ENCODE peak calls at places on chromosomes 16 and 17, in ten cellular contexts. One of them, this sample, is unnamed.

GRCh38 chr17:58970966-58971575 is 135.6 kb downstream of the TRIM37 start:
- DNase-seq in HFF-Myc: no peak
- DNase-seq in gastrocnemius medialis: no peak
- DNase-seq in BJ: no peak
- DNase-seq in astrocyte of the cerebellum: no peak
- DNase-seq in foreskin fibroblast: peak
- DNase-seq in breast epithelium: no peak
- DNase-seq in GM20000: no peak
- DNase-seq in PC-9: no peak
- DNase-seq in cardiac fibroblast: peak
- DNase-seq in this sample: no peak

GRCh38 chr17:74711058-74711824 is 1.5 kb downstream of the CD300LF start:
- DNase-seq in HFF-Myc: no peak
- DNase-seq in gastrocnemius medialis: no peak
- DNase-seq in BJ: no peak
- DNase-seq in astrocyte of the cerebellum: no peak
- DNase-seq in foreskin fibroblast: no peak
- DNase-seq in breast epithelium: no peak
- DNase-seq in GM20000: no peak
- DNase-seq in PC-9: peak
- DNase-seq in cardiac fibroblast: no peak
- DNase-seq in this sample: peak

GRCh38 chr16:48556913-48557351 is 53.0 kb downstream of the N4BP1 start:
- DNase-seq in HFF-Myc: no peak
- DNase-seq in gastrocnemius medialis: no peak
- DNase-seq in BJ: no peak
- DNase-seq in astrocyte of the cerebellum: no peak
- DNase-seq in foreskin fibroblast: peak
- DNase-seq in breast epithelium: no peak
- DNase-seq in GM20000: no peak
- DNase-seq in PC-9: no peak
- DNase-seq in cardiac fibroblast: peak
- DNase-seq in this sample: peak

GRCh38 chr16:55116165-55116894 is 185.7 kb downstream of the IRX5 start:
- DNase-seq in HFF-Myc: peak
- DNase-seq in gastrocnemius medialis: no peak
- DNase-seq in BJ: peak
- DNase-seq in astrocyte of the cerebellum: peak
- DNase-seq in foreskin fibroblast: peak
- DNase-seq in breast epithelium: peak
- DNase-seq in GM20000: no peak
- DNase-seq in PC-9: no peak
- DNase-seq in cardiac fibroblast: no peak
- DNase-seq in this sample: no peak

GRCh38 chr17:17344507-17345293 is 41.5 kb downstream of the NT5M start:
- DNase-seq in HFF-Myc: no peak
- DNase-seq in gastrocnemius medialis: peak
- DNase-seq in BJ: no peak
- DNase-seq in astrocyte of the cerebellum: no peak
- DNase-seq in foreskin fibroblast: no peak
- DNase-seq in breast epithelium: no peak
- DNase-seq in GM20000: no peak
- DNase-seq in PC-9: no peak
- DNase-seq in cardiac fibroblast: no peak
- DNase-seq in this sample: no peak

GRCh38 chr17:77365584-77366186 is 224.9 kb downstream of the SEC14L1 start:
- DNase-seq in HFF-Myc: no peak
- DNase-seq in gastrocnemius medialis: peak
- DNase-seq in BJ: no peak
- DNase-seq in astrocyte of the cerebellum: peak
- DNase-seq in foreskin fibroblast: peak
- DNase-seq in breast epithelium: peak
- DNase-seq in GM20000: no peak
- DNase-seq in PC-9: peak
- DNase-seq in cardiac fibroblast: peak
- DNase-seq in this sample: no peak

GRCh38 chr17:75287221-75287620 is 2.0 kb downstream of the SLC25A19 start:
- DNase-seq in HFF-Myc: no peak
- DNase-seq in gastrocnemius medialis: no peak
- DNase-seq in BJ: no peak
- DNase-seq in astrocyte of the cerebellum: no peak
- DNase-seq in foreskin fibroblast: no peak
- DNase-seq in breast epithelium: no peak
- DNase-seq in GM20000: no peak
- DNase-seq in PC-9: no peak
- DNase-seq in cardiac fibroblast: no peak
- DNase-seq in this sample: no peak

GRCh38 chr16:53666816-53667415 is 36.7 kb downstream of the RPGRIP1L start:
- DNase-seq in HFF-Myc: no peak
- DNase-seq in gastrocnemius medialis: no peak
- DNase-seq in BJ: peak
- DNase-seq in astrocyte of the cerebellum: no peak
- DNase-seq in foreskin fibroblast: peak
- DNase-seq in breast epithelium: no peak
- DNase-seq in GM20000: no peak
- DNase-seq in PC-9: no peak
- DNase-seq in cardiac fibroblast: no peak
- DNase-seq in this sample: no peak

GRCh38 chr17:55432358-55433028 is 10.9 kb upstream of the MMD start:
- DNase-seq in HFF-Myc: no peak
- DNase-seq in gastrocnemius medialis: no peak
- DNase-seq in BJ: no peak
- DNase-seq in astrocyte of the cerebellum: no peak
- DNase-seq in foreskin fibroblast: no peak
- DNase-seq in breast epithelium: no peak
- DNase-seq in GM20000: no peak
- DNase-seq in PC-9: peak
- DNase-seq in cardiac fibroblast: no peak
- DNase-seq in this sample: no peak

GRCh38 chr16:14496786-14497185 is 133.3 kb downstream of the PARN start:
- DNase-seq in HFF-Myc: no peak
- DNase-seq in gastrocnemius medialis: no peak
- DNase-seq in BJ: no peak
- DNase-seq in astrocyte of the cerebellum: no peak
- DNase-seq in foreskin fibroblast: no peak
- DNase-seq in breast epithelium: no peak
- DNase-seq in GM20000: no peak
- DNase-seq in PC-9: no peak
- DNase-seq in cardiac fibroblast: no peak
- DNase-seq in this sample: no peak

GRCh38 chr17:40538936-40539705 is 26.2 kb downstream of the CCR7 start:
- DNase-seq in HFF-Myc: no peak
- DNase-seq in gastrocnemius medialis: no peak
- DNase-seq in BJ: no peak
- DNase-seq in astrocyte of the cerebellum: no peak
- DNase-seq in foreskin fibroblast: no peak
- DNase-seq in breast epithelium: no peak
- DNase-seq in GM20000: no peak
- DNase-seq in PC-9: no peak
- DNase-seq in cardiac fibroblast: no peak
- DNase-seq in this sample: no peak

GRCh38 chr16:73095142-73095791 is 47.3 kb upstream of the ZFHX3 start:
- DNase-seq in HFF-Myc: no peak
- DNase-seq in gastrocnemius medialis: no peak
- DNase-seq in BJ: no peak
- DNase-seq in astrocyte of the cerebellum: no peak
- DNase-seq in foreskin fibroblast: no peak
- DNase-seq in breast epithelium: no peak
- DNase-seq in GM20000: no peak
- DNase-seq in PC-9: no peak
- DNase-seq in cardiac fibroblast: peak
- DNase-seq in this sample: no peak

GRCh38 chr16:88910284-88911147 is 44.1 kb upstream of the PABPN1L start:
- DNase-seq in HFF-Myc: no peak
- DNase-seq in gastrocnemius medialis: no peak
- DNase-seq in BJ: no peak
- DNase-seq in astrocyte of the cerebellum: no peak
- DNase-seq in foreskin fibroblast: no peak
- DNase-seq in breast epithelium: no peak
- DNase-seq in GM20000: no peak
- DNase-seq in PC-9: no peak
- DNase-seq in cardiac fibroblast: no peak
- DNase-seq in this sample: no peak

GRCh38 chr17:5772720-5773119 is 188.4 kb upstream of the NLRP1 start:
- DNase-seq in HFF-Myc: no peak
- DNase-seq in gastrocnemius medialis: no peak
- DNase-seq in BJ: no peak
- DNase-seq in astrocyte of the cerebellum: no peak
- DNase-seq in foreskin fibroblast: no peak
- DNase-seq in breast epithelium: peak
- DNase-seq in GM20000: no peak
- DNase-seq in PC-9: no peak
- DNase-seq in cardiac fibroblast: peak
- DNase-seq in this sample: no peak

GRCh38 chr17:43914451-43914850 is 7.1 kb upstream of the MPP2 start:
- DNase-seq in HFF-Myc: no peak
- DNase-seq in gastrocnemius medialis: no peak
- DNase-seq in BJ: no peak
- DNase-seq in astrocyte of the cerebellum: no peak
- DNase-seq in foreskin fibroblast: no peak
- DNase-seq in breast epithelium: no peak
- DNase-seq in GM20000: no peak
- DNase-seq in PC-9: no peak
- DNase-seq in cardiac fibroblast: no peak
- DNase-seq in this sample: no peak

DNA sequence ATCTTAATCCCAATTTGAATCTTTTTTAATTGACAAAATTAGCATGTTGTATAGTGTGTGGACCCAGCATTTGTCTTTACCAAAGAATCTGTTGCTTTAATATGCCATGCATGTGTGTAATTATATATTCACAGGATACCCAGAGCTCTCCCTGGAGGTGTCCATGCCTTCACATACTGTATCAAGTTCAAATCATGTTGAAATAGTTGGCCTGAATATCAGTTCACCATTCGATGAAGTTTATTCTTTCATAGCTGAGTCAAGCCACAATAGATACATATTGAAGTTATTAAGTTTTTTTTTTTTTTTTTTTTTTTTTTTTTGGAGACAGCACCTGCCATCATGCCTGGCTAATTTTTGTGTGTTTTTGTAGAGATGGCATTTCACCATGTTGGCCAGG is 320.9 kb downstream of the CPPED1 start:
- DNase-seq in HFF-Myc: no peak
- DNase-seq in gastrocnemius medialis: no peak
- DNase-seq in BJ: no peak
- DNase-seq in astrocyte of the cerebellum: no peak
- DNase-seq in foreskin fibroblast: no peak
- DNase-seq in breast epithelium: no peak
- DNase-seq in GM20000: no peak
- DNase-seq in PC-9: no peak
- DNase-seq in cardiac fibroblast: no peak
- DNase-seq in this sample: no peak
- TF ChIP-seq CTCF in HFF-Myc: no peak
- TF ChIP-seq CTCF in gastrocnemius medialis: no peak
- TF ChIP-seq CTCF in BJ: no peak
- TF ChIP-seq CTCF in astrocyte of the cerebellum: no peak
- TF ChIP-seq CTCF in foreskin fibroblast: no peak
- TF ChIP-seq CTCF in breast epithelium: no peak
- TF ChIP-seq CTCF in GM20000: no peak
- TF ChIP-seq CTCF in PC-9: no peak
- TF ChIP-seq CTCF in cardiac fibroblast: no peak
- TF ChIP-seq CTCF in this sample: no peak

GRCh38 chr16:78706637-78707036 is 607.2 kb downstream of the WWOX start:
- DNase-seq in HFF-Myc: no peak
- DNase-seq in gastrocnemius medialis: peak
- DNase-seq in BJ: no peak
- DNase-seq in astrocyte of the cerebellum: no peak
- DNase-seq in foreskin fibroblast: no peak
- DNase-seq in breast epithelium: no peak
- DNase-seq in GM20000: no peak
- DNase-seq in PC-9: no peak
- DNase-seq in cardiac fibroblast: no peak
- DNase-seq in this sample: no peak
- TF ChIP-seq CTCF in HFF-Myc: no peak
- TF ChIP-seq CTCF in gastrocnemius medialis: no peak
- TF ChIP-seq CTCF in BJ: no peak
- TF ChIP-seq CTCF in astrocyte of the cerebellum: no peak
- TF ChIP-seq CTCF in foreskin fibroblast: no peak
- TF ChIP-seq CTCF in breast epithelium: no peak
- TF ChIP-seq CTCF in GM20000: no peak
- TF ChIP-seq CTCF in PC-9: no peak
- TF ChIP-seq CTCF in cardiac fibroblast: no peak
- TF ChIP-seq CTCF in this sample: no peak

GRCh38 chr16:30668393-30668792 is 10.2 kb downstream of the FBRS start:
- DNase-seq in HFF-Myc: no peak
- DNase-seq in gastrocnemius medialis: no peak
- DNase-seq in BJ: no peak
- DNase-seq in astrocyte of the cerebellum: no peak
- DNase-seq in foreskin fibroblast: no peak
- DNase-seq in breast epithelium: no peak
- DNase-seq in GM20000: no peak
- DNase-seq in PC-9: no peak
- DNase-seq in cardiac fibroblast: no peak
- DNase-seq in this sample: no peak

GRCh38 chr16:30666681-30667080 is 8.4 kb downstream of the FBRS start:
- DNase-seq in HFF-Myc: no peak
- DNase-seq in gastrocnemius medialis: no peak
- DNase-seq in BJ: no peak
- DNase-seq in astrocyte of the cerebellum: no peak
- DNase-seq in foreskin fibroblast: no peak
- DNase-seq in breast epithelium: no peak
- DNase-seq in GM20000: no peak
- DNase-seq in PC-9: no peak
- DNase-seq in cardiac fibroblast: peak
- DNase-seq in this sample: no peak

GRCh38 chr16:30665830-30666190 is 7.6 kb downstream of the FBRS start:
- DNase-seq in HFF-Myc: no peak
- DNase-seq in gastrocnemius medialis: no peak
- DNase-seq in BJ: no peak
- DNase-seq in astrocyte of the cerebellum: no peak
- DNase-seq in foreskin fibroblast: no peak
- DNase-seq in breast epithelium: no peak
- DNase-seq in GM20000: no peak
- DNase-seq in PC-9: no peak
- DNase-seq in cardiac fibroblast: peak
- DNase-seq in this sample: no peak

GRCh38 chr16:30669026-30670000 is 11.1 kb downstream of the FBRS start:
- DNase-seq in HFF-Myc: no peak
- DNase-seq in gastrocnemius medialis: no peak
- DNase-seq in BJ: no peak
- DNase-seq in astrocyte of the cerebellum: no peak
- DNase-seq in foreskin fibroblast: no peak
- DNase-seq in breast epithelium: no peak
- DNase-seq in GM20000: no peak
- DNase-seq in PC-9: no peak
- DNase-seq in cardiac fibroblast: no peak
- DNase-seq in this sample: no peak

GRCh38 chr16:30667361-30667905 is 9.2 kb downstream of the FBRS start:
- DNase-seq in HFF-Myc: no peak
- DNase-seq in gastrocnemius medialis: no peak
- DNase-seq in BJ: no peak
- DNase-seq in astrocyte of the cerebellum: no peak
- DNase-seq in foreskin fibroblast: no peak
- DNase-seq in breast epithelium: no peak
- DNase-seq in GM20000: no peak
- DNase-seq in PC-9: no peak
- DNase-seq in cardiac fibroblast: no peak
- DNase-seq in this sample: no peak
- TF ChIP-seq CTCF in HFF-Myc: no peak
- TF ChIP-seq CTCF in gastrocnemius medialis: no peak
- TF ChIP-seq CTCF in BJ: no peak
- TF ChIP-seq CTCF in astrocyte of the cerebellum: no peak
- TF ChIP-seq CTCF in foreskin fibroblast: no peak
- TF ChIP-seq CTCF in breast epithelium: no peak
- TF ChIP-seq CTCF in GM20000: no peak
- TF ChIP-seq CTCF in PC-9: no peak
- TF ChIP-seq CTCF in cardiac fibroblast: no peak
- TF ChIP-seq CTCF in this sample: no peak

GRCh38 chr16:29910819-29911675 is 10.8 kb downstream of the ASPHD1 start:
- DNase-seq in HFF-Myc: no peak
- DNase-seq in gastrocnemius medialis: no peak
- DNase-seq in BJ: no peak
- DNase-seq in astrocyte of the cerebellum: no peak
- DNase-seq in foreskin fibroblast: no peak
- DNase-seq in breast epithelium: no peak
- DNase-seq in GM20000: no peak
- DNase-seq in PC-9: no peak
- DNase-seq in cardiac fibroblast: no peak
- DNase-seq in this sample: no peak
- TF ChIP-seq CTCF in HFF-Myc: no peak
- TF ChIP-seq CTCF in gastrocnemius medialis: no peak
- TF ChIP-seq CTCF in BJ: no peak
- TF ChIP-seq CTCF in astrocyte of the cerebellum: no peak
- TF ChIP-seq CTCF in foreskin fibroblast: no peak
- TF ChIP-seq CTCF in breast epithelium: no peak
- TF ChIP-seq CTCF in GM20000: no peak
- TF ChIP-seq CTCF in PC-9: no peak
- TF ChIP-seq CTCF in cardiac fibroblast: no peak
- TF ChIP-seq CTCF in this sample: no peak

This sample was measured in GM10248.